ENCODE peak calls at places on chromosomes 6 and 20, in ten cellular contexts. S is non-pigmented ciliary epithelial cell; M is effector memory CD8-positive, alpha-beta T cell; A is globus pallidus; I is prostate gland; Y is stimulated activated CD8-positive, alpha-beta memory T cell treated with anti-CD3 and anti-CD28 coated beads, Interleukin-4, amount 100 ng/mL, for 24 hours; N is fibroblast of the conjunctiva; J is KG1; H is foreskin melanocyte; T is upper lobe of right lung. R is an unnamed sample.

GRCh38 chr20:63336232-63336752 is 24.9 kb downstream of the CHRNA4 start:
- DNase-seq in A (no peak), T (no peak), Y (no peak), J (no peak), N (no peak), H (no peak), S (no peak), M (no peak), I (no peak), R (no peak)

GRCh38 chr6:56677559-56677958 is 34.9 kb upstream of the DST start:
- DNase-seq in T (no peak), N (no peak), S (no peak), H (no peak), Y (no peak), J (no peak), I (no peak), M (no peak), A (no peak), R (no peak)

GRCh38 chr6:161369339-161369738 is 95.5 kb upstream of the AGPAT4 start:
- DNase-seq in T (peak; percentile 78), J (no peak), I (no peak), S (peak; percentile 69), H (no peak), M (no peak), N (peak; percentile 78), A (no peak), Y (no peak), R (peak; percentile 90)

GRCh38 chr6:163533443-163533842 is 118.9 kb downstream of the QKI start:
- DNase-seq in H (peak; percentile 51), Y (no peak), T (no peak), I (peak; percentile 10), M (no peak), N (peak; percentile 75), A (no peak), J (no peak), S (peak; percentile 90), R (peak; percentile 92)

GRCh38 chr20:56391596-56392281 is at the start of gene AURKA:
- DNase-seq in N (no peak), H (no peak), M (no peak), A (no peak), Y (no peak), J (no peak), S (no peak), I (no peak), T (no peak), R (no peak)

GRCh38 chr20:61766921-61767610 is 298.6 kb downstream of the TAF4 start:
- DNase-seq in A (no peak), J (no peak), S (no peak), H (no peak), N (no peak), I (no peak), T (no peak), Y (no peak), M (no peak), R (no peak)

GRCh38 chr6:24376875-24377274 is 19.0 kb upstream of the DCDC2 start:
- DNase-seq in A (no peak), J (no peak), I (no peak), H (no peak), T (no peak), N (no peak), S (no peak), Y (no peak), M (no peak), R (no peak)

GRCh38 chr6:13678255-13678983 is 33.2 kb downstream of the RANBP9 start:
- DNase-seq in H (no peak), A (no peak), S (no peak), N (no peak), Y (no peak), M (no peak), T (no peak), I (no peak), J (no peak), R (no peak)

GRCh38 chr20:24768226-24768625 is 180.8 kb upstream of the CST7 start:
- DNase-seq in J (no peak), M (no peak), T (no peak), H (no peak), S (peak; percentile 57), A (no peak), Y (no peak), N (no peak), I (no peak), R (no peak)

GRCh38 chr20:58790440-58790839 is 60.3 kb downstream of the GNAS-AS1 start:
- DNase-seq in A (no peak), M (no peak), H (no peak), S (no peak), J (no peak), T (no peak), N (no peak), I (no peak), Y (no peak), R (no peak)

GRCh38 chr20:33183292-33183691 is 15.3 kb downstream of the BPIFA2 start:
- DNase-seq in J (no peak), T (no peak), H (no peak), S (no peak), N (no peak), M (no peak), A (no peak), I (no peak), Y (no peak), R (no peak)